ENCODE peak calls at places on chromosomes 11 and 22, in seven cellular contexts. R is IMR-90, Q is H1, A is H9, J is neuronal stem cell, Y is mesenchymal stem cell, U is trophoblast cell. C is an unnamed sample.

GRCh38 chr22:47172771-47173534 is 410.5 kb downstream of the TBC1D22A start:
- DNase-seq in R (no peak), Q (peak; percentile 34), A (peak; percentile 21), J (no peak), Y (no peak), U (no peak), C (no peak)

GRCh38 chr11:1120532-1121342 is 37.0 kb upstream of the MUC5AC start:
- DNase-seq in R (no peak), Q (no peak), A (no peak), J (no peak), Y (no peak), U (no peak), C (no peak)

GRCh38 chr22:23359583-23360123 is 179.3 kb downstream of the BCR start:
- DNase-seq in R (no peak), Q (no peak), A (no peak), J (no peak), Y (no peak), U (no peak), C (no peak)

GRCh38 chr11:2091112-2091746 is 48.0 kb downstream of the IGF2 start:
- DNase-seq in R (no peak), Q (peak; percentile 35), A (peak; percentile 15), J (no peak), Y (no peak), U (no peak), C (no peak)

GRCh38 chr11:120858740-120859139 is 165.2 kb upstream of the TBCEL start:
- DNase-seq in R (peak; percentile 25), Q (no peak), A (no peak), J (no peak), Y (peak; percentile 46), U (peak; percentile 21), C (peak; percentile 57)

GRCh38 chr11:62552931-62553838 is 6.6 kb upstream of the AHNAK start:
- DNase-seq in R (peak; percentile 96), Q (peak; percentile 82), A (peak; percentile 84), J (no peak), Y (peak; percentile 98), U (peak; percentile 98), C (peak; percentile 97)

GRCh38 chr11:128621491-128622136 is 34.3 kb upstream of the ETS1 start:
- DNase-seq in R (peak; percentile 98), Q (no peak), A (no peak), J (no peak), Y (peak; percentile 95), U (no peak), C (peak; percentile 61)

GRCh38 chr22:44335903-44336803 is 23.4 kb upstream of the SHISAL1 start:
- DNase-seq in R (no peak), Q (no peak), A (peak; percentile 42), J (no peak), Y (no peak), U (no peak), C (peak; percentile 55)

GRCh38 chr22:28063656-28064055 is 144.6 kb upstream of the PITPNB start:
- DNase-seq in R (no peak), Q (no peak), A (no peak), J (no peak), Y (no peak), U (no peak), C (no peak)

GRCh38 chr11:76783901-76784813 is 1.0 kb downstream of the TSKU start:
- DNase-seq in R (peak; percentile 84), Q (peak; percentile 91), A (peak; percentile 95), J (peak; percentile 85), Y (peak; percentile 90), U (peak; percentile 86), C (peak; percentile 96)

GRCh38 chr22:31192513-31192912 is 19.6 kb upstream of the LIMK2 start:
- DNase-seq in R (peak; percentile 77), Q (no peak), A (no peak), J (no peak), Y (peak; percentile 56), U (peak; percentile 89), C (peak; percentile 87)

GRCh38 chr11:3115321-3115720 is 49.8 kb downstream of the OSBPL5 start:
- DNase-seq in R (no peak), Q (no peak), A (no peak), J (no peak), Y (no peak), U (no peak), C (no peak)

GRCh38 chr11:95795627-95796308 is 5.5 kb downstream of the CEP57 start:
- DNase-seq in R (no peak), Q (no peak), A (no peak), J (no peak), Y (no peak), U (no peak), C (no peak)

GRCh38 chr22:46150615-46151423 is 493 bp downstream of the PPARA start:
- DNase-seq in R (no peak), Q (peak; percentile 71), A (peak; percentile 34), J (peak; percentile 29), Y (peak; percentile 47), U (no peak), C (no peak)

GRCh38 chr22:17785185-17786184 is 11.2 kb upstream of the BID start:
- DNase-seq in R (no peak), Q (peak; percentile 96), A (peak; percentile 88), J (no peak), Y (peak; percentile 42), U (peak; percentile 62), C (peak; percentile 89)

GRCh38 chr11:34065505-34066203 is 14.1 kb downstream of the CAPRIN1 start:
- DNase-seq in R (peak; percentile 59), Q (no peak), A (peak; percentile 44), J (no peak), Y (peak; percentile 33), U (peak; percentile 26), C (peak; percentile 45)

GRCh38 chr22:43850529-43850928 is 11.8 kb downstream of the SULT4A1 start:
- DNase-seq in R (no peak), Q (no peak), A (peak; percentile 20), J (no peak), Y (no peak), U (no peak), C (no peak)

GRCh38 chr11:103591554-103591953 is 444.9 kb upstream of the DDI1 start:
- DNase-seq in R (no peak), Q (no peak), A (no peak), J (no peak), Y (no peak), U (no peak), C (no peak)

GRCh38 chr11:9493492-9493891 is 32.7 kb downstream of the ZNF143 start:
- DNase-seq in R (no peak), Q (no peak), A (no peak), J (no peak), Y (no peak), U (no peak), C (no peak)

GRCh38 chr11:23494981-23495380 is 634.7 kb upstream of the CCDC179 start:
- DNase-seq in R (no peak), Q (no peak), A (no peak), J (no peak), Y (no peak), U (no peak), C (no peak)

GRCh38 chr11:65427691-65428577 is 5.3 kb downstream of the NEAT1 start:
- DNase-seq in R (peak; percentile 78), Q (no peak), A (peak; percentile 36), J (no peak), Y (peak; percentile 90), U (peak; percentile 59), C (no peak)

GRCh38 chr11:62190011-62190410 is at the start of gene SCGB1D1:
- DNase-seq in R (no peak), Q (no peak), A (no peak), J (no peak), Y (no peak), U (no peak), C (no peak)

GRCh38 chr11:31419669-31420068 is 50.0 kb downstream of the DNAJC24 start:
- DNase-seq in R (peak; percentile 13), Q (no peak), A (no peak), J (no peak), Y (no peak), U (no peak), C (no peak)

GRCh38 chr22:37639070-37639760 is at the start of gene SH3BP1:
- DNase-seq in R (no peak), Q (peak; percentile 86), A (peak; percentile 88), J (no peak), Y (peak; percentile 37), U (peak; percentile 65), C (peak; percentile 87)
- H2BK5ac ChIP-seq in R (peak within 1 kb of the TSS; percentile 75), Q (peak within 1 kb of the TSS; percentile 83), A (no peak within 1 kb of the TSS), J (peak within 1 kb of the TSS; percentile 19), Y (no peak within 1 kb of the TSS), U (peak within 1 kb of the TSS; percentile 86), C (no peak within 1 kb of the TSS)

DNA sequence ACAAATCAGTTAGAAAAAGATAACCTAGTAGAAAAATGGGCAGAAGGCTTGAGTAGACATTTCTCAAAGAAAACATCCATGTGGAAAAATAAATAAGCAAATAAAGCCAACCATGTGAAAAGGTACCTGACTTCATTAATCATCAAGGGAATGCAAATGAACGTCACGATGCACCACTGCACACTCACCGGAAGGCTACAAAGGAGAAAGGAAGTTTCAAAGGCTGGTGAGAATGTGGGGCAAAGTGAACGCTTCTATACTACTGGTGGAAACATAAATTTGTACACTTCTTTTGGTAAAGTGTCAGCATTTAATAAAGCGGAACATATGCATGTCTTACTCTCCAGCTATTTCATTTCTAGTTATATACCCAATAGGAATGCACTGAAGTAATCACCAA is 166.8 kb downstream of the CSNK2A3 start:
- DNase-seq in R (no peak), Q (no peak), A (no peak), J (no peak), Y (no peak), U (no peak), C (no peak)
- H2BK5ac ChIP-seq in R (no peak overlapping the region), Q (no peak overlapping the region), A (no peak overlapping the region), J (no peak overlapping the region), Y (no peak overlapping the region), U (no peak overlapping the region), C (no peak overlapping the region)

DNA sequence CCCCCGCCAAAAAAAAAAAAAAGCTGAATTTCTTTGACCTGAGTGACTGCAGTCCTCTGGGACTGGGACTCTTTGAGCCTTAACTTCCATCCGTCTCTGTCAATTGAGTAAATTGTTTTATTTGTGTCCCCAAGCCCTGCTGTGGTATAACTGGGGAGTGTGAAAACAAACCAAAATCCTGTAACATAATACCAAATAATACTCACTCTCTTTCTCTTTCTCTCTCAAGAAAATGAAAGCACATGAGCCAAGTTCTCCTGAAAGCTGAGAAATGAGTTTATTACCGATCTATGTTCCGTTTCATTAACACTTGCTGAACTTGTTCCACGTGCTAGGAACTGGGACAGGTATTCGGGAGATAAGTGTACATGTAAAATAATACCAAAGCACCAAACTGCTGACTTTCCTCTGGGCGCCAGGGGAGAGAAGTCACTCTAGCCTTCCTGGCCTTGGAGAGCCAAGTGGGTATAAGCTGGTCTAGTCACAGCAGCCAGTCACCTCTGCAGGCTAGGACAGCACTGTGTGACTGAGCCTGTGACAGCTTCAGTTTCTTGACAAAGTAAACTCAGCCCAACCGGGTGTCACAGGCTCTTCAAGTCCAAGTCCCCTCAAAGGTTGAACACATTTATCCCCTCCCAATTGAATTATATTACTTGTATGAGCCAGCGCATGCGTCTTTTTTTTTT is 23.1 kb downstream of the CD6 start:
- DNase-seq in R (no peak), Q (no peak), A (no peak), J (no peak), Y (no peak), U (no peak), C (no peak)
- H2BK5ac ChIP-seq in R (no peak overlapping the region), Q (no peak overlapping the region), A (no peak overlapping the region), J (no peak overlapping the region), Y (no peak overlapping the region), U (no peak overlapping the region), C (no peak overlapping the region)

DNA sequence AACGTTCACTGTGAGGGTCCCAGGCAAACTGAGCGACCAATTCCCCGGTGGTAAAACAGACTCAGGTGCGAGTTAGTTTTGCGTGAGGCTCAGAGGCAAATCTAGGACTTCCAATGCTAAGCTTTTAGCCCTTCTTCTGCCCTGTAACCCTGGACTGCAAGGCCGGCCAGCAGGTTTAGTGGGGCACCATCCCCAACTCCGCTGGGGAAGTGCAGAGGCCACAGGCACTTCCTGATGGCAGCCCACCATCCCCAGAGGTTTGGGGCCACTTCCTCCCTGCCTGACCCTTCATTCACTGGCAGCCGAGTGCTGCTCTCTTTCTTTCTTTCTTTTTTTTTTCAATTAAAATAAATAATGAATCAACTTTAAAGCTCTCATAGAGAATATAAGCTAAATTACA is 124.6 kb upstream of the B3GAT1 start:
- DNase-seq in R (no peak), Q (peak; percentile 34), A (no peak), J (no peak), Y (no peak), U (no peak), C (no peak)
- H2BK5ac ChIP-seq in R (no peak overlapping the region), Q (no peak overlapping the region), A (no peak overlapping the region), J (no peak overlapping the region), Y (no peak overlapping the region), U (no peak overlapping the region), C (no peak overlapping the region)

C was measured in mesendoderm.